ENCODE peak calls at places on chromosomes 4 and X, in four cellular contexts. A, B, Z and I are unnamed samples.

GRCh38 chr4:183139972-183140570 is 41.0 kb downstream of the WWC2 start:
- DNase-seq in A (peak), B (no peak), Z (no peak), I (no peak)

GRCh38 chr4:105765690-105766407 is 57.3 kb downstream of the GSTCD start:
- DNase-seq in A (peak), B (no peak), Z (peak), I (no peak)

GRCh38 chrX:49053223-49054072 is 5.4 kb upstream of the CCDC120 start:
- DNase-seq in A (peak), B (peak), Z (no peak), I (no peak)

GRCh38 chr4:27474691-27475090 is 614.0 kb downstream of the STIM2 start:
- DNase-seq in A (no peak), B (no peak), Z (no peak), I (no peak)

GRCh38 chr4:63325140-63325539 is 1084.1 kb downstream of the TECRL start:
- DNase-seq in A (peak), B (no peak), Z (no peak), I (no peak)

GRCh38 chr4:20984011-20984836 is 284.0 kb downstream of the PACRGL start:
- DNase-seq in A (peak), B (peak), Z (no peak), I (no peak)

GRCh38 chr4:17366496-17366895 is 145.4 kb downstream of the QDPR start:
- DNase-seq in A (no peak), B (no peak), Z (no peak), I (no peak)

GRCh38 chr4:137635596-137635995 is 103.3 kb upstream of the PCDH18 start:
- DNase-seq in A (peak), B (no peak), Z (no peak), I (no peak)

GRCh38 chrX:153665726-153666306 is 7.8 kb downstream of the PNCK start:
- DNase-seq in A (no peak), B (no peak), Z (no peak), I (no peak)

GRCh38 chr4:99816611-99817309 is at the start of gene DAPP1:
- DNase-seq in A (no peak), B (peak), Z (no peak), I (no peak)

GRCh38 chr4:80831383-80832361 is 198.8 kb upstream of the BMP3 start:
- DNase-seq in A (peak), B (no peak), Z (no peak), I (no peak)

GRCh38 chrX:112670290-112670689 is 9.4 kb downstream of the LHFPL1 start:
- DNase-seq in A (no peak), B (no peak), Z (no peak), I (no peak)

GRCh38 chr4:128524311-128524710 is 236.7 kb upstream of the PGRMC2 start:
- DNase-seq in A (peak), B (peak), Z (peak), I (no peak)

GRCh38 chrX:44299177-44299576 is 44.3 kb downstream of the EFHC2 start:
- DNase-seq in A (no peak), B (no peak), Z (no peak), I (no peak)

GRCh38 chr4:73870260-73870659 is 1.1 kb downstream of the CXCL1 start:
- DNase-seq in A (peak), B (peak), Z (peak), I (no peak)

GRCh38 chrX:9825129-9825865 is 39.1 kb downstream of the SHROOM2 start:
- DNase-seq in A (no peak), B (no peak), Z (no peak), I (no peak)

GRCh38 chr4:139986621-139987510 is 167.1 kb downstream of the MAML3 start:
- DNase-seq in A (no peak), B (no peak), Z (no peak), I (no peak)

GRCh38 chrX:153670748-153671588 is 2.6 kb downstream of the PNCK start:
- DNase-seq in A (no peak), B (no peak), Z (no peak), I (no peak)